ENCODE peak calls at places on chromosomes 16 and 17, in eight cellular contexts. One of them, this sample, is unnamed.

GRCh38 chr17:31096106-31096436 is 1.3 kb downstream of the NF1 start:
- DNase-seq in stimulated activated CD8-positive, alpha-beta memory T cell treated with anti-CD3 and anti-CD28 coated beads, Interleukin-4, amount 100 ng/mL, for 24 hours: no peak
- DNase-seq in EH: no peak
- DNase-seq in EL: no peak
- DNase-seq in memory B cell: no peak
- DNase-seq in A172: no peak
- DNase-seq in ureter: no peak
- DNase-seq in CD4-positive, CD25-positive, alpha-beta regulatory T cell: no peak
- DNase-seq in this sample: no peak

GRCh38 chr17:75590314-75590761 is 2.7 kb downstream of the MYO15B start:
- DNase-seq in CD4-positive, CD25-positive, alpha-beta regulatory T cell: no peak
- DNase-seq in A172: no peak
- DNase-seq in ureter: no peak
- DNase-seq in stimulated activated CD8-positive, alpha-beta memory T cell treated with anti-CD3 and anti-CD28 coated beads, Interleukin-4, amount 100 ng/mL, for 24 hours: no peak
- DNase-seq in EL: no peak
- DNase-seq in memory B cell: no peak
- DNase-seq in EH: no peak
- DNase-seq in this sample: no peak

GRCh38 chr17:12041316-12041715 is 20.6 kb downstream of the MAP2K4 start:
- DNase-seq in stimulated activated CD8-positive, alpha-beta memory T cell treated with anti-CD3 and anti-CD28 coated beads, Interleukin-4, amount 100 ng/mL, for 24 hours: no peak
- DNase-seq in memory B cell: no peak
- DNase-seq in A172: peak; percentile 85
- DNase-seq in ureter: no peak
- DNase-seq in EL: peak; percentile 80
- DNase-seq in EH: peak; percentile 84
- DNase-seq in CD4-positive, CD25-positive, alpha-beta regulatory T cell: no peak
- DNase-seq in this sample: no peak

GRCh38 chr16:60151987-60152386 is 1417.9 kb upstream of the GOT2 start:
- DNase-seq in EL: peak; percentile 6
- DNase-seq in A172: peak; percentile 32
- DNase-seq in CD4-positive, CD25-positive, alpha-beta regulatory T cell: no peak
- DNase-seq in memory B cell: no peak
- DNase-seq in EH: no peak
- DNase-seq in ureter: no peak
- DNase-seq in stimulated activated CD8-positive, alpha-beta memory T cell treated with anti-CD3 and anti-CD28 coated beads, Interleukin-4, amount 100 ng/mL, for 24 hours: no peak
- DNase-seq in this sample: no peak

GRCh38 chr17:20225162-20226115 is 216.3 kb downstream of the SPECC1 start:
- DNase-seq in EL: no peak
- DNase-seq in CD4-positive, CD25-positive, alpha-beta regulatory T cell: no peak
- DNase-seq in A172: no peak
- DNase-seq in EH: peak; percentile 62
- DNase-seq in memory B cell: no peak
- DNase-seq in stimulated activated CD8-positive, alpha-beta memory T cell treated with anti-CD3 and anti-CD28 coated beads, Interleukin-4, amount 100 ng/mL, for 24 hours: no peak
- DNase-seq in ureter: no peak
- DNase-seq in this sample: no peak

GRCh38 chr16:9077001-9077809 is 14.2 kb upstream of the HAPSTR1 start:
- DNase-seq in EH: peak; percentile 96
- DNase-seq in CD4-positive, CD25-positive, alpha-beta regulatory T cell: no peak
- DNase-seq in A172: peak; percentile 98
- DNase-seq in ureter: no peak
- DNase-seq in EL: peak; percentile 92
- DNase-seq in memory B cell: no peak
- DNase-seq in stimulated activated CD8-positive, alpha-beta memory T cell treated with anti-CD3 and anti-CD28 coated beads, Interleukin-4, amount 100 ng/mL, for 24 hours: no peak
- DNase-seq in this sample: no peak

GRCh38 chr16:68529931-68530667 is 9.0 kb upstream of the ZFP90 start:
- DNase-seq in ureter: peak; percentile 92
- DNase-seq in memory B cell: peak; percentile 83
- DNase-seq in CD4-positive, CD25-positive, alpha-beta regulatory T cell: peak; percentile 90
- DNase-seq in A172: peak; percentile 72
- DNase-seq in EH: peak; percentile 85
- DNase-seq in EL: peak; percentile 88
- DNase-seq in stimulated activated CD8-positive, alpha-beta memory T cell treated with anti-CD3 and anti-CD28 coated beads, Interleukin-4, amount 100 ng/mL, for 24 hours: peak; percentile 83
- DNase-seq in this sample: peak; percentile 10

GRCh38 chr16:25106567-25107465 is 4.7 kb upstream of the LCMT1 start:
- DNase-seq in CD4-positive, CD25-positive, alpha-beta regulatory T cell: peak; percentile 65
- DNase-seq in ureter: peak; percentile 95
- DNase-seq in stimulated activated CD8-positive, alpha-beta memory T cell treated with anti-CD3 and anti-CD28 coated beads, Interleukin-4, amount 100 ng/mL, for 24 hours: peak; percentile 74
- DNase-seq in EH: peak; percentile 86
- DNase-seq in EL: peak; percentile 89
- DNase-seq in memory B cell: peak; percentile 60
- DNase-seq in A172: no peak
- DNase-seq in this sample: peak; percentile 75

GRCh38 chr16:64627288-64627687 is 494.6 kb downstream of the CDH11 start:
- DNase-seq in EL: no peak
- DNase-seq in ureter: no peak
- DNase-seq in memory B cell: no peak
- DNase-seq in stimulated activated CD8-positive, alpha-beta memory T cell treated with anti-CD3 and anti-CD28 coated beads, Interleukin-4, amount 100 ng/mL, for 24 hours: no peak
- DNase-seq in EH: peak; percentile 16
- DNase-seq in A172: peak; percentile 11
- DNase-seq in CD4-positive, CD25-positive, alpha-beta regulatory T cell: no peak
- DNase-seq in this sample: no peak

GRCh38 chr17:2059125-2059836 is 4.4 kb downstream of the HIC1 start:
- DNase-seq in EH: no peak
- DNase-seq in ureter: no peak
- DNase-seq in stimulated activated CD8-positive, alpha-beta memory T cell treated with anti-CD3 and anti-CD28 coated beads, Interleukin-4, amount 100 ng/mL, for 24 hours: no peak
- DNase-seq in CD4-positive, CD25-positive, alpha-beta regulatory T cell: no peak
- DNase-seq in A172: no peak
- DNase-seq in memory B cell: peak; percentile 44
- DNase-seq in EL: no peak
- DNase-seq in this sample: no peak

GRCh38 chr16:86059253-86060171 is 160.6 kb downstream of the IRF8 start:
- DNase-seq in CD4-positive, CD25-positive, alpha-beta regulatory T cell: no peak
- DNase-seq in A172: no peak
- DNase-seq in memory B cell: no peak
- DNase-seq in EL: no peak
- DNase-seq in EH: no peak
- DNase-seq in stimulated activated CD8-positive, alpha-beta memory T cell treated with anti-CD3 and anti-CD28 coated beads, Interleukin-4, amount 100 ng/mL, for 24 hours: no peak
- DNase-seq in ureter: peak; percentile 77
- DNase-seq in this sample: no peak

GRCh38 chr16:2486645-2487516 is 12.0 kb downstream of the TBC1D24 start:
- DNase-seq in EH: peak; percentile 52
- DNase-seq in CD4-positive, CD25-positive, alpha-beta regulatory T cell: peak; percentile 78
- DNase-seq in A172: no peak
- DNase-seq in EL: no peak
- DNase-seq in memory B cell: no peak
- DNase-seq in ureter: no peak
- DNase-seq in stimulated activated CD8-positive, alpha-beta memory T cell treated with anti-CD3 and anti-CD28 coated beads, Interleukin-4, amount 100 ng/mL, for 24 hours: peak; percentile 59
- DNase-seq in this sample: no peak

This sample was measured in NK-92 treated with Interleukin-12 subunit alpha and Interleukin-12 subunit beta, amount 100 ng/mL, for 24 hours.